ENCODE peak calls at places on chromosomes 12 and 14, in ten cellular contexts. W is fibroblast of lung; L is activated T-cell treated with anti-CD3 and anti-CD28 coated beads for 4 hours; G is activated CD8-positive, alpha-beta T cell treated with anti-CD3 and anti-CD28 coated beads, Interleukin-2, amount 10 ng/mL, durations not matched to agents 7 days and 5 days; Y is NCI-H1105 treated with DMSO at 0.1 percent for 48 hours; S is GM04504; O is ELR; C is thyroid gland; F is activated T-helper 1 cell treated with anti-CD3 and anti-CD28 coated beads, Interleukin-12 subunit alpha, Interleukin-12 subunit beta, Interleukin-2, Interleukin-4 antibody, amounts not matched to agents 30 ng/mL and 10 ng/mL and 1 ng/mL, durations not matched to agents 14 hours and 24 hours and 36 hours; Q is NCI-H187 treated with DMSO at 0.1 percent for 48 hours. I is an unnamed sample.

GRCh38 chr14:101010293-101010692 is 106.8 kb upstream of the RTL1 start:
- DNase-seq in W (no peak), C (no peak), O (no peak), S (no peak), Y (peak; percentile 76), G (no peak), L (no peak), F (no peak), Q (no peak), I (no peak)

GRCh38 chr12:113106361-113106760 is 29.2 kb downstream of the RASAL1 start:
- DNase-seq in Q (no peak), G (no peak), O (no peak), W (no peak), C (no peak), L (no peak), S (no peak), Y (no peak), F (no peak), I (no peak)

GRCh38 chr12:95336387-95337067 is 118.9 kb downstream of the VEZT start:
- DNase-seq in Y (peak; percentile 92), S (peak; percentile 80), G (no peak), W (peak; percentile 91), L (no peak), O (peak; percentile 75), Q (no peak), C (peak; percentile 85), F (no peak), I (peak; percentile 86)

GRCh38 chr14:24971255-24971654 is 78.7 kb downstream of the STXBP6 start:
- DNase-seq in W (no peak), L (no peak), G (no peak), Q (no peak), O (no peak), Y (no peak), F (no peak), C (no peak), S (no peak), I (no peak)

GRCh38 chr12:57135487-57135886 is 7.2 kb downstream of the LRP1 start:
- DNase-seq in G (no peak), Y (no peak), Q (no peak), S (no peak), L (no peak), W (peak; percentile 74), O (no peak), C (no peak), F (no peak), I (no peak)

GRCh38 chr12:115943630-115944391 is 333.7 kb downstream of the MED13L start:
- DNase-seq in C (no peak), F (no peak), L (no peak), S (no peak), W (peak; percentile 82), O (no peak), Y (no peak), Q (no peak), G (no peak), I (no peak)

GRCh38 chr12:111434680-111435338 is 29.1 kb downstream of the SH2B3 start:
- DNase-seq in Q (no peak), W (peak; percentile 63), Y (no peak), F (peak; percentile 83), C (peak; percentile 42), G (peak; percentile 89), L (peak; percentile 78), O (peak; percentile 71), S (no peak), I (no peak)

GRCh38 chr14:100640481-100641273 is 53.5 kb upstream of the BEGAIN start:
- DNase-seq in Q (no peak), S (no peak), C (peak; percentile 11), Y (no peak), L (peak; percentile 41), W (no peak), F (peak; percentile 79), O (peak; percentile 39), G (peak; percentile 91), I (no peak)

GRCh38 chr12:50055831-50056628 is 1.4 kb upstream of the ASIC1 start:
- DNase-seq in O (peak; percentile 61), W (peak; percentile 44), S (no peak), G (peak; percentile 72), F (peak; percentile 34), L (peak; percentile 48), Y (peak; percentile 28), C (peak; percentile 33), Q (peak; percentile 6), I (peak; percentile 41)

GRCh38 chr14:104382361-104383087 is 197.0 kb upstream of the C14orf180 start:
- DNase-seq in F (no peak), G (no peak), Q (no peak), C (no peak), O (no peak), W (no peak), L (no peak), Y (no peak), S (no peak), I (no peak)

GRCh38 chr14:102923201-102923919 is 897 bp downstream of the AMN start:
- DNase-seq in C (no peak), L (no peak), Q (no peak), F (no peak), W (no peak), G (no peak), Y (no peak), S (no peak), O (no peak), I (no peak)

GRCh38 chr12:47839214-47839613 is 19.5 kb upstream of the HDAC7 start:
- DNase-seq in C (no peak), F (no peak), W (no peak), G (no peak), O (no peak), Q (no peak), L (no peak), S (no peak), Y (no peak), I (no peak)

GRCh38 chr14:77022219-77022852 is 6.2 kb downstream of the IRF2BPL start:
- DNase-seq in Q (peak; percentile 62), O (no peak), G (no peak), Y (peak; percentile 74), C (no peak), L (no peak), F (no peak), W (no peak), S (no peak), I (peak; percentile 43)

GRCh38 chr14:63267171-63267570 is 51.6 kb downstream of the GPHB5 start:
- DNase-seq in F (no peak), W (no peak), G (no peak), L (no peak), O (no peak), Y (no peak), S (no peak), C (no peak), Q (no peak), I (no peak)

GRCh38 chr14:68523994-68524725 is 268.7 kb downstream of the ZFP36L1 start:
- DNase-seq in C (no peak), S (peak; percentile 60), G (no peak), L (no peak), F (no peak), Q (no peak), Y (no peak), O (no peak), W (peak; percentile 36), I (no peak)

GRCh38 chr14:81594012-81594411 is 60.4 kb upstream of the SEL1L start:
- DNase-seq in G (no peak), L (no peak), C (no peak), W (no peak), Q (no peak), O (no peak), F (no peak), S (no peak), Y (no peak), I (no peak)

GRCh38 chr12:63826002-63826585 is 18.4 kb upstream of the SRGAP1 start:
- DNase-seq in Y (peak; percentile 40), G (no peak), C (no peak), O (peak; percentile 80), S (peak; percentile 40), L (no peak), W (peak; percentile 90), Q (no peak), F (no peak), I (peak; percentile 29)

GRCh38 chr12:57151741-57152407 is 4.5 kb upstream of the LRP1-AS start:
- DNase-seq in F (no peak), Y (no peak), W (peak; percentile 74), G (no peak), C (no peak), Q (no peak), O (peak; percentile 76), L (no peak), S (peak; percentile 72), I (no peak)

GRCh38 chr12:64461634-64462414 is 9.9 kb downstream of the TBK1 start:
- DNase-seq in O (peak; percentile 69), W (peak; percentile 53), Y (no peak), L (no peak), G (no peak), C (no peak), Q (no peak), S (peak; percentile 91), F (no peak), I (no peak)

GRCh38 chr12:131092911-131093901 is 139.5 kb downstream of the ADGRD1 start:
- DNase-seq in G (peak; percentile 54), L (no peak), Q (no peak), F (peak; percentile 3), W (no peak), S (no peak), C (no peak), Y (no peak), O (no peak), I (no peak)

GRCh38 chr12:121295746-121296617 is 527 bp downstream of the CAMKK2 start:
- DNase-seq in G (peak; percentile 32), S (no peak), O (peak; percentile 42), W (no peak), Q (no peak), F (no peak), Y (peak; percentile 8), L (peak; percentile 46), C (peak; percentile 46), I (peak; percentile 25)

GRCh38 chr14:75125617-75126016 is 1.2 kb downstream of the NEK9 start:
- DNase-seq in S (peak; percentile 52), G (no peak), O (peak; percentile 74), C (no peak), Q (no peak), L (no peak), F (no peak), Y (no peak), W (peak; percentile 74), I (no peak)

GRCh38 chr12:89075890-89076591 is 276.3 kb downstream of the DUSP6 start:
- DNase-seq in W (peak; percentile 78), L (no peak), F (no peak), S (no peak), O (no peak), C (no peak), Y (no peak), G (no peak), Q (no peak), I (no peak)

GRCh38 chr14:100654025-100654813 is 67.0 kb upstream of the BEGAIN start:
- DNase-seq in G (no peak), Y (no peak), C (no peak), L (no peak), F (no peak), W (no peak), O (no peak), Q (no peak), S (no peak), I (no peak)

GRCh38 chr12:53710098-53710497 is 17.2 kb downstream of the CALCOCO1 start:
- DNase-seq in C (no peak), G (no peak), O (no peak), F (no peak), L (no peak), Y (no peak), Q (no peak), S (no peak), W (no peak), I (no peak)

GRCh38 chr14:50013198-50013918 is 103.0 kb downstream of the VCPKMT start:
- DNase-seq in C (no peak), L (no peak), F (no peak), Y (no peak), W (no peak), S (no peak), Q (no peak), O (peak; percentile 92), G (no peak), I (no peak)

GRCh38 chr12:21894792-21895392 is 46.3 kb downstream of the ABCC9 start:
- DNase-seq in Q (no peak), W (peak; percentile 19), L (no peak), C (peak; percentile 3), S (no peak), G (no peak), O (no peak), Y (no peak), F (no peak), I (no peak)

GRCh38 chr12:2582631-2583616 is 211.8 kb upstream of the FKBP4 start:
- DNase-seq in F (peak; percentile 50), Q (no peak), Y (peak; percentile 59), S (peak; percentile 22), W (peak; percentile 45), L (peak; percentile 2), O (peak; percentile 63), G (peak; percentile 68), C (peak; percentile 69), I (peak; percentile 58)

I was measured in NCI-H1092 treated with DMSO at 0.1 percent for 48 hours.